ENCODE peak calls at places on chromosomes 4 and X, in nine cellular contexts. L, J, F, C, O, T, R, Y and G are unnamed samples.

GRCh38 chr4:3711183-3712111 is 54.7 kb upstream of the ADRA2C start:
- DNase-seq in L (peak; percentile 3), J (no peak), F (peak; percentile 38), C (no peak), O (no peak), T (no peak), R (peak; percentile 64), Y (no peak), G (no peak)

GRCh38 chr4:86935499-86935832 is 655 bp downstream of the AFF1 start:
- DNase-seq in L (no peak), J (no peak), F (peak; percentile 63), C (no peak), O (no peak), T (peak; percentile 81), R (no peak), Y (peak; percentile 15), G (no peak)

GRCh38 chr4:90317785-90318184 is 190.6 kb downstream of the CCSER1 start:
- DNase-seq in L (no peak), J (peak; percentile 94), F (no peak), C (peak; percentile 77), O (peak; percentile 93), T (no peak), R (no peak), Y (no peak), G (no peak)

GRCh38 chr4:545612-546011 is 30.5 kb downstream of the TMEM271 start:
- DNase-seq in L (no peak), J (no peak), F (no peak), C (no peak), O (no peak), T (peak; percentile 53), R (peak; percentile 18), Y (no peak), G (no peak)

GRCh38 chrX:57528670-57529255 is 63.0 kb upstream of the ZXDB start:
- DNase-seq in L (no peak), J (peak; percentile 1), F (no peak), C (peak; percentile 56), O (no peak), T (no peak), R (no peak), Y (no peak), G (no peak)

GRCh38 chrX:70033348-70033747 is 16.4 kb downstream of the AWAT2 start:
- DNase-seq in L (no peak), J (peak; percentile 21), F (no peak), C (peak; percentile 59), O (no peak), T (no peak), R (peak; percentile 59), Y (no peak), G (no peak)

GRCh38 chrX:12950851-12951589 is 23.9 kb upstream of the TMSB4X start:
- DNase-seq in L (no peak), J (no peak), F (peak; percentile 80), C (no peak), O (no peak), T (no peak), R (peak; percentile 92), Y (no peak), G (peak; percentile 81)

GRCh38 chr4:10891866-10892265 is 207.3 kb upstream of the CLNK start:
- DNase-seq in L (no peak), J (no peak), F (no peak), C (no peak), O (no peak), T (no peak), R (no peak), Y (no peak), G (no peak)

GRCh38 chr4:147049940-147050852 is 104.5 kb upstream of the TTC29 start:
- DNase-seq in L (no peak), J (peak; percentile 56), F (no peak), C (peak; percentile 29), O (peak; percentile 82), T (no peak), R (no peak), Y (no peak), G (no peak)

GRCh38 chr4:177220376-177220775 is 89.3 kb upstream of the NEIL3 start:
- DNase-seq in L (no peak), J (peak; percentile 77), F (no peak), C (peak; percentile 47), O (peak; percentile 79), T (no peak), R (no peak), Y (no peak), G (no peak)

GRCh38 chr4:173174184-173175156 is 5.9 kb downstream of the GALNT7 start:
- DNase-seq in L (no peak), J (no peak), F (no peak), C (peak; percentile 10), O (no peak), T (no peak), R (no peak), Y (no peak), G (no peak)

GRCh38 chr4:39698424-39699009 is 581 bp downstream of the UBE2K start:
- DNase-seq in L (peak; percentile 59), J (no peak), F (no peak), C (peak; percentile 27), O (peak; percentile 42), T (peak; percentile 80), R (peak; percentile 90), Y (no peak), G (no peak)

GRCh38 chr4:2241003-2241402 is 918 bp downstream of the HAUS3 start:
- DNase-seq in L (no peak), J (no peak), F (no peak), C (no peak), O (no peak), T (no peak), R (no peak), Y (no peak), G (no peak)

GRCh38 chr4:170623899-170624298 is 534.1 kb upstream of the AADAT start:
- DNase-seq in L (no peak), J (no peak), F (no peak), C (peak; percentile 14), O (no peak), T (no peak), R (no peak), Y (no peak), G (no peak)

GRCh38 chr4:119841361-119841760 is 212.8 kb upstream of the PDE5A start:
- DNase-seq in L (no peak), J (peak; percentile 30), F (no peak), C (peak; percentile 9), O (no peak), T (no peak), R (no peak), Y (no peak), G (no peak)

GRCh38 chrX:123976671-123977316 is 15.3 kb downstream of the STAG2 start:
- DNase-seq in L (no peak), J (peak; percentile 47), F (no peak), C (peak; percentile 69), O (peak; percentile 30), T (no peak), R (no peak), Y (no peak), G (no peak)

GRCh38 chr4:155678011-155678410 is 11.4 kb downstream of the GUCY1A1 start:
- DNase-seq in L (no peak), J (no peak), F (no peak), C (no peak), O (no peak), T (no peak), R (no peak), Y (no peak), G (no peak)

GRCh38 chr4:155674669-155675071 is 8.0 kb downstream of the GUCY1A1 start:
- DNase-seq in L (no peak), J (no peak), F (no peak), C (peak; percentile 63), O (no peak), T (no peak), R (no peak), Y (no peak), G (no peak)

GRCh38 chr4:155676430-155676825 is 9.8 kb downstream of the GUCY1A1 start:
- DNase-seq in L (no peak), J (no peak), F (no peak), C (no peak), O (peak; percentile 1), T (no peak), R (no peak), Y (no peak), G (no peak)

GRCh38 chr4:155673453-155673979 is 6.9 kb downstream of the GUCY1A1 start:
- DNase-seq in L (no peak), J (no peak), F (no peak), C (no peak), O (no peak), T (no peak), R (no peak), Y (no peak), G (no peak)

GRCh38 chr4:155675709-155676429 is 9.2 kb downstream of the GUCY1A1 start:
- DNase-seq in L (no peak), J (no peak), F (no peak), C (peak; percentile 46), O (no peak), T (no peak), R (no peak), Y (no peak), G (no peak)
- H3K4me3 ChIP-seq in L (no peak overlapping the region), J (no peak overlapping the region), F (no peak overlapping the region), C (no peak overlapping the region), O (no peak overlapping the region), T (peak overlapping the region; percentile 29), R (no peak overlapping the region), Y (no peak overlapping the region), G (no peak overlapping the region)

GRCh38 chr4:99868126-99868596 is 26.1 kb downstream of the LAMTOR3 start:
- DNase-seq in L (no peak), J (peak; percentile 25), F (no peak), C (no peak), O (peak; percentile 60), T (no peak), R (no peak), Y (no peak), G (no peak)
- H3K4me3 ChIP-seq in L (no peak overlapping the region), J (no peak overlapping the region), F (no peak overlapping the region), C (no peak overlapping the region), O (no peak overlapping the region), T (no peak overlapping the region), R (no peak overlapping the region), Y (no peak overlapping the region), G (no peak overlapping the region)

DNA sequence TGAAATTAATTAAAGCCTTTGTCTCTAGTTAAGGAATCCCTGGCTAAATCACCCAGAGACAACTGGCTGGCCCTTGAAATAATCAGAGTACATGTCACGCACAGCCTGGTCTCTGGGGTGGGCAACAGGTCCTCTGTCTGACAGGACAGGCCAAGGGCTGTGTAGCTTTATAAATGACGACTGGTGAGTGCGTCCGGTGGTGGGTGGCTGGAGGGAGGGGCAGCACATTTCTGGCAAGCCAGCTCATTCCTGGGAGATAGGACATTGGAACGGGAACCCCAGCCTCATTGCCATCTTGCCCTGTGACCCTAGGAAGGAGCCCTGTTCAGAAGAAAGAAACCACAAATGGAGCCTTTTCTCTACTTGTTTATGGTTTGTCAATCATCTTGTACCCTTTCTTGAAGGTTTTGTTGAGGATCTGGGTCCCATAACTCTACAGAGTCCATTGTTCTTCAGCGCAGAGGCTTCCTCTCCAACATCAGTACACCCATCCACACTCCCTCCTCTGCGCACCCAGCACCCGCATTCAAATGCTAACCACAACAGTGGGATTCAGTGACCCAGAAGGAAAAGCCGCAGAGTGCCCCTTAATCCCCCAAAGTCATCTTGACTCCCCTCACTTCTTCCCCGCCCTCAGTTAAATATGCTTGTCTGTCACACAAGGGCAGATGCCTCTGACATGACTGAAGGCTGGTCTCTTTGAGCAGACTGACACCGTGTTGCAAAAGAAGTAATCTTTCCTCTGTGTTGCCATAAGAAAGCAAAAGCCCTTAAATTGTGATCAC is 368.1 kb downstream of the UNC5C start:
- DNase-seq in L (no peak), J (no peak), F (no peak), C (no peak), O (no peak), T (no peak), R (no peak), Y (no peak), G (no peak)
- H3K4me3 ChIP-seq in L (no peak overlapping the region), J (no peak overlapping the region), F (no peak overlapping the region), C (no peak overlapping the region), O (no peak overlapping the region), T (no peak overlapping the region), R (no peak overlapping the region), Y (no peak overlapping the region), G (no peak overlapping the region)

GRCh38 chrX:10617964-10618342 is 2.4 kb downstream of the MID1 start:
- DNase-seq in L (no peak), J (peak; percentile 75), F (no peak), C (peak; percentile 93), O (peak; percentile 66), T (no peak), R (no peak), Y (no peak), G (no peak)
- H3K4me3 ChIP-seq in L (peak overlapping the region; percentile 13), J (peak overlapping the region; percentile 60), F (no peak overlapping the region), C (peak overlapping the region; percentile 86), O (peak overlapping the region; percentile 49), T (peak overlapping the region; percentile 75), R (no peak overlapping the region), Y (no peak overlapping the region), G (no peak overlapping the region)